ENCODE peak calls at places on chromosomes 4 and X, in seven cellular contexts. L is PC-3; K is GM13977; T is occipital lobe; X is KBM-7; D is B cell; U is naive thymus-derived CD4-positive, alpha-beta T cell. W is an unnamed sample.

GRCh38 chr4:8762951-8763735 is 108.5 kb downstream of the HMX1 start:
- DNase-seq in L (no peak), K (no peak), T (no peak), X (no peak), D (no peak), U (no peak), W (no peak)

GRCh38 chr4:21962691-21963090 is 14.1 kb upstream of the KCNIP4 start:
- DNase-seq in L (no peak), K (no peak), T (no peak), X (no peak), D (no peak), U (no peak), W (no peak)

GRCh38 chrX:38142598-38142997 is 78.1 kb downstream of the SRPX start:
- DNase-seq in L (no peak), K (no peak), T (no peak), X (no peak), D (no peak), U (no peak), W (no peak)

GRCh38 chr4:173411106-173411703 is 12.3 kb upstream of the SCRG1 start:
- DNase-seq in L (peak), K (no peak), T (no peak), X (no peak), D (no peak), U (no peak), W (no peak)

GRCh38 chrX:148380614-148381561 is 119.5 kb upstream of the AFF2 start:
- DNase-seq in L (no peak), K (peak), T (no peak), X (peak), D (peak), U (no peak), W (peak)

GRCh38 chr4:139301821-139302611 is at the start of gene NDUFC1:
- DNase-seq in L (peak), K (peak), T (peak), X (peak), D (peak), U (peak), W (no peak)

GRCh38 chr4:53507671-53508286 is 83.5 kb downstream of the LNX1 start:
- DNase-seq in L (no peak), K (no peak), T (no peak), X (no peak), D (no peak), U (no peak), W (no peak)

GRCh38 chr4:94588900-94589693 is 137.4 kb downstream of the PDLIM5 start:
- DNase-seq in L (peak), K (no peak), T (no peak), X (no peak), D (no peak), U (no peak), W (no peak)

GRCh38 chr4:174604198-174604597 is 81.9 kb upstream of the HPGD start:
- DNase-seq in L (peak), K (no peak), T (no peak), X (peak), D (no peak), U (no peak), W (no peak)

GRCh38 chr4:185412412-185412811 is 13.4 kb downstream of the UFSP2 start:
- DNase-seq in L (no peak), K (no peak), T (no peak), X (no peak), D (no peak), U (no peak), W (no peak)

GRCh38 chr4:174217273-174218126 is 66.0 kb downstream of the FBXO8 start:
- DNase-seq in L (no peak), K (no peak), T (no peak), X (peak), D (no peak), U (no peak), W (no peak)

GRCh38 chr4:21130606-21131005 is 430.3 kb downstream of the PACRGL start:
- DNase-seq in L (no peak), K (no peak), T (no peak), X (no peak), D (no peak), U (no peak), W (no peak)

GRCh38 chrX:79366888-79367749 is at the start of gene ITM2A:
- DNase-seq in L (no peak), K (peak), T (peak), X (peak), D (peak), U (peak), W (no peak)

GRCh38 chr4:14719053-14719452 is 283.2 kb upstream of the CPEB2 start:
- DNase-seq in L (peak), K (no peak), T (no peak), X (no peak), D (no peak), U (no peak), W (no peak)

GRCh38 chrX:109382332-109382731 is 99.6 kb downstream of the GUCY2F start:
- DNase-seq in L (no peak), K (no peak), T (no peak), X (no peak), D (no peak), U (no peak), W (no peak)

GRCh38 chr4:76011700-76012387 is 4.5 kb upstream of the CXCL9 start:
- DNase-seq in L (peak), K (peak), T (no peak), X (no peak), D (no peak), U (no peak), W (no peak)

GRCh38 chr4:87165886-87166285 is 54.5 kb downstream of the KLHL8 start:
- DNase-seq in L (no peak), K (no peak), T (no peak), X (no peak), D (no peak), U (no peak), W (no peak)

W was measured in GM12864.